ENCODE peak calls at places on chromosome 6, in four cellular contexts. K is H9, Y is mesendoderm, P is neuronal stem cell. Q is an unnamed sample.

GRCh38 chr6:112337209-112337638 is 9.9 kb upstream of the RFPL4B start:
- DNase-seq in K (peak), Y (peak), P (peak), Q (peak)

GRCh38 chr6:27752038-27752885 is 159.9 kb downstream of the OR2B2 start:
- DNase-seq in Y (peak), K (peak), P (peak), Q (peak)

GRCh38 chr6:8219352-8219943 is 117.1 kb upstream of the EEF1E1 start:
- DNase-seq in P (peak), K (no peak), Y (peak), Q (peak)

GRCh38 chr6:164208371-164208770 is 793.9 kb downstream of the QKI start:
- DNase-seq in P (no peak), Y (no peak), K (no peak), Q (no peak)

GRCh38 chr6:100220543-100220942 is 226.5 kb upstream of the MCHR2 start:
- DNase-seq in Y (no peak), K (no peak), P (no peak), Q (no peak)

GRCh38 chr6:163951326-163951725 is 536.8 kb downstream of the QKI start:
- DNase-seq in K (no peak), P (no peak), Y (no peak), Q (no peak)

GRCh38 chr6:168116446-168116974 is 37.5 kb upstream of the FRMD1 start:
- DNase-seq in K (no peak), P (no peak), Y (no peak), Q (no peak)

GRCh38 chr6:151948007-151948745 is 140.7 kb downstream of the ESR1 start:
- DNase-seq in P (no peak), Y (peak), K (no peak), Q (no peak)

GRCh38 chr6:43496370-43497128 is 13.6 kb downstream of the LRRC73 start:
- DNase-seq in Y (peak), K (peak), P (no peak), Q (peak)
- H3K9ac ChIP-seq in Y (no peak), K (no peak), P (no peak), Q (no peak)

GRCh38 chr6:170007468-170008240 is 256.2 kb downstream of the ERMARD start:
- DNase-seq in Y (peak), P (peak), K (peak), Q (no peak)
- H3K18ac ChIP-seq in Y (peak), P (peak), K (peak), Q (no peak)

DNA sequence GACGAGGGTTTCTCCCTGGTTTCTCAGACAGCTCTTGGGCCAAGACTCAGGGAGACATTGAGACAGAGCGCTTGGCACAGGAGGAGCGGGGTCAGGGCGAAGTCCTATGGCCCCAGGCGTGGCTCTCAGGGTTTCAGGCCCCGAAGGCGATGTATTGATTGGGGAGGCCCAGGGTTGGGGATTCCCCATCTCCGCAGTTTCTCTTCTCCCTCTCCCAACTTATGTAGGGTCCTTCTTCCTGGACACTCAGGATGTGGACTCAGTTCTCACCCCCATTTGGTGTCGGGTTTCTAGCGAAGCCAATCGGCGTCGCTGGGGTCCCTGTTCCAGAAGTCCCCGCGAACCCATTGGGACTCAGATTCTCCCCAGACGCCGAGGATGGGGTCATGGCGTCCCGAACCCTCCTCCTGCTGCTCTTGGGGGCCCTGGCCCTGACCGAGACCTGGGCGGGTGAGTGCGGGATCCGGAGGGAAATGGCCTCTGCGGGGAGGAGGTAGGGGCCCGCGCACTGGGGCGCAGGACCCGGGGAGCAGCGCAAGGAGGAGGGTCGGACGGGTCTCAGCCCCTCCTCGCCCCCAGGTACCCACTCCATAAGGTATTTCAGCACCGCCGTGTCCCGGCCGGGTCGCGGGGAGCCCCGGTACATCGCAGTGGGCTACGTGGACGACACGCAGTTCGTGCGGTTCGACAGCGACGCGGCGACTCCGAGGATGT is 16.1 kb upstream of the HLA-A start:
- DNase-seq in P (no peak), K (no peak), Y (no peak), Q (peak)
- H3K9ac ChIP-seq in P (peak), K (no peak), Y (no peak), Q (peak)

DNA sequence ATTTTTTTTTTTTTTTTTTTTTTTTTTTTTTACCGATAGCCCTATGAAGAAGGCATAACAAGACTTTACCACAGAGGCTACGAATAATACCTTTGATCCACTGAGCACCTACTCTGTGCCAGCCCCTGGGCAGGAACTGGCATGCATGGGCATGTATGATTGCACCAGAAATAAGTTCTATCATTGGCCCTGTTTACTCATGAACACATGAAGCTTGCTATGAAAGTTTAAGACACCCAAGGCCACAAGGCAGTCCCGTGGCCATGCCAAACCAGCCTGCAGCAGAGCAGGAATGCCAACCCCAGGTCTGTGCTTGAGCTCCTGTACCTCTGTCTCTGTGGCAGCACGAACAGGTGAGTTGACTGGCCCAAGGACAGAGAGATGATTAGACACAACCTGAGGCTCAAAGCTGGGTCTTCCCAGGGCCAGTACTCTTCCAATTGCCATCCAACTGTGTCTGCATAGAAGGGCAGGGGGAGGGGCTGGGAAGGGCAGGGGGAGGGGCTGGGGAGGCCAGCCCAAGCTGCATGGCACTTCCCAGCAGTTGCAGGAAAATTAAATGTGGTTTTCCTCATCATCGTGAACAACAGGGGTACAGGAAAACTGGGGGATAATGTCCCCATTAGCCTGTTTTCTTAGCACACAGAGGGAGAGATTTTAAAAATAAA is 63.5 kb downstream of the LRFN2 start:
- DNase-seq in Y (no peak), K (no peak), P (no peak), Q (no peak)
- H3K18ac ChIP-seq in Y (no peak), K (peak), P (peak), Q (no peak)

GRCh38 chr6:137182654-137183073 is 9.2 kb upstream of the IL22RA2 start:
- DNase-seq in Y (peak), K (no peak), P (no peak), Q (no peak)
- H3K9ac ChIP-seq in Y (no peak), K (no peak), P (no peak), Q (no peak)

DNA sequence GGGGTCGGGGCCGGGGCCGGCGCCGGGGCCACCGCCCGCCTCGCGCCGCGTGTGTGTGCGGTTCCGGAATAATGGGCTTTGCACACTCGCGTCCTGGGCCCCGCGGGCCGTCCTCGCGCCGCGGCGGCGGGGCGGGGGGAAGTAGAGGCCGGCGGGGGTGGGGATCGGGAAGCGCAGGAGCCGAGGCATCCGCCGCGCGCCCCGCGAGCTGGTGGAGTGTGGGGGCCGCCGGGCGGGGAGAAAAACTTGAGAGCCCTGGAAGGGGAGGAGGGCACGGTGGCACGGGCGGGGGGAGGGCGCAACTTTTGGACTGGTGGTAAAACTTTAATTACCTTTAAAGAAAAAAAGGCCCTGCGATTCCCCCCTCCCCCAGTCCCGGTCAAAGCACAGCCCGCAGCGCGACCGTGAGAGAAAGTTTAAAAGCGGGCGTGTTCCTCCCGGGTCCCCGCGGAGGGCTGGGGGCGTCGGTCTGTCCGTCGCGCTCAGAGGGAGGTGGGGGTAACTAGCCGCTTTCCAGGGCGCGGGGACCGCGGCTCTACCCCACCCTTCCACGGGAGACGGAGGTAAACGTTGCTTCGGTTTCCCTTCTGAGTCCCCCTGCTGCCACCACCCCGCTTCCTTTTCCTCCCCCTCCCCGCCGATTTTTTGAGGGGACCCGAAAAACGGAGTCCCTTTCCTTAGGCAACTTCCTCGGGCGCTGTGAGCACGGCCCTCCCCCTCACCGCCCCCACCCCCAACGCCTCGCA is 1.9 kb downstream of the L3MBTL3 start:
- DNase-seq in K (no peak), Y (peak), P (peak), Q (no peak)
- H3K18ac ChIP-seq in K (no peak), Y (peak), P (peak), Q (no peak)